ENCODE peak calls at places on chromosomes 6 and 20, in six cellular contexts. S is H1, E is HepG2, J is SK-N-SH, C is K562, X is GM12878. Z is an unnamed sample.

GRCh38 chr6:85008311-85009015 is 244.1 kb upstream of the TBX18 start:
- DNase-seq in S (no peak), E (no peak), J (no peak), C (no peak), X (no peak), Z (no peak)

GRCh38 chr20:7859371-7859802 is 80.9 kb downstream of the HAO1 start:
- DNase-seq in S (no peak), E (peak), J (peak), C (peak), X (peak), Z (no peak)

GRCh38 chr6:3252369-3252768 is 6.4 kb upstream of the PSMG4 start:
- DNase-seq in S (no peak), E (peak), J (no peak), C (peak), X (no peak), Z (no peak)

GRCh38 chr20:33030569-33030968 is 879 bp upstream of the BPIFB6 start:
- DNase-seq in S (no peak), E (no peak), J (no peak), C (no peak), X (no peak), Z (no peak)

GRCh38 chr20:47535088-47535487 is 33.4 kb downstream of the NCOA3 start:
- DNase-seq in S (peak), E (peak), J (no peak), C (no peak), X (no peak), Z (no peak)

GRCh38 chr6:149464411-149464810 is 20.4 kb downstream of the ZC3H12D start:
- DNase-seq in S (no peak), E (no peak), J (no peak), C (no peak), X (no peak), Z (no peak)

GRCh38 chr20:25273541-25274358 is 25.9 kb downstream of the PYGB start:
- DNase-seq in S (peak), E (no peak), J (no peak), C (no peak), X (no peak), Z (no peak)

GRCh38 chr6:139323511-139324445 is 32.0 kb upstream of the TXLNB start:
- DNase-seq in S (peak), E (peak), J (peak), C (no peak), X (no peak), Z (peak)

GRCh38 chr6:13979284-13980171 is 54.8 kb downstream of the RNF182 start:
- DNase-seq in S (no peak), E (no peak), J (no peak), C (peak), X (no peak), Z (no peak)

GRCh38 chr6:142850653-142851434 is 94.1 kb downstream of the HIVEP2 start:
- DNase-seq in S (no peak), E (no peak), J (no peak), C (no peak), X (peak), Z (no peak)

GRCh38 chr20:61575151-61575937 is 323.3 kb downstream of the CDH4 start:
- DNase-seq in S (no peak), E (no peak), J (no peak), C (no peak), X (no peak), Z (no peak)

GRCh38 chr6:12328701-12329100 is 38.5 kb downstream of the EDN1 start:
- DNase-seq in S (no peak), E (no peak), J (no peak), C (no peak), X (no peak), Z (no peak)

GRCh38 chr6:151524059-151524458 is 30.2 kb downstream of the CCDC170 start:
- DNase-seq in S (no peak), E (no peak), J (no peak), C (no peak), X (no peak), Z (no peak)

GRCh38 chr6:112618796-112619195 is 271.7 kb downstream of the RFPL4B start:
- DNase-seq in S (no peak), E (no peak), J (peak), C (no peak), X (no peak), Z (no peak)

GRCh38 chr6:118750143-118750542 is 98.8 kb upstream of the CEP85L start:
- DNase-seq in S (no peak), E (no peak), J (no peak), C (no peak), X (no peak), Z (no peak)

GRCh38 chr6:42979523-42980177 is 669 bp upstream of the PEX6 start:
- DNase-seq in S (no peak), E (no peak), J (peak), C (no peak), X (no peak), Z (peak)

GRCh38 chr6:86031713-86032112 is 389.0 kb upstream of the SYNCRIP start:
- DNase-seq in S (no peak), E (no peak), J (no peak), C (no peak), X (no peak), Z (no peak)

GRCh38 chr6:113805836-113806500 is 51.2 kb upstream of the MARCKS start:
- DNase-seq in S (no peak), E (no peak), J (no peak), C (no peak), X (no peak), Z (no peak)

GRCh38 chr6:16163066-16163465 is 34.2 kb downstream of the MYLIP start:
- DNase-seq in S (no peak), E (no peak), J (no peak), C (no peak), X (no peak), Z (no peak)

GRCh38 chr20:4929686-4930397 is 71.5 kb downstream of the SLC23A2 start:
- DNase-seq in S (no peak), E (no peak), J (no peak), C (no peak), X (no peak), Z (no peak)

GRCh38 chr6:135358251-135358821 is 139.2 kb downstream of the AHI1 start:
- DNase-seq in S (no peak), E (no peak), J (no peak), C (no peak), X (no peak), Z (peak)

GRCh38 chr20:46767127-46767761 is 57.8 kb downstream of the SLC2A10 start:
- DNase-seq in S (peak), E (peak), J (peak), C (peak), X (no peak), Z (peak)

GRCh38 chr20:47854687-47855212 is 69.5 kb upstream of the SULF2 start:
- DNase-seq in S (peak), E (peak), J (peak), C (peak), X (no peak), Z (peak)

GRCh38 chr6:168981187-168981586 is 272.5 kb downstream of the THBS2 start:
- DNase-seq in S (no peak), E (no peak), J (no peak), C (no peak), X (no peak), Z (no peak)
- TF ChIP-seq CHD2 in S (no peak), E (no peak), J (no peak), C (no peak), X (no peak), Z (no peak)

GRCh38 chr6:29965873-29966601 is 23.7 kb downstream of the HLA-A start:
- DNase-seq in S (no peak), E (peak), J (peak), C (peak), X (peak), Z (peak)
- TF ChIP-seq CHD2 in S (no peak), E (no peak), J (no peak), C (no peak), X (peak), Z (no peak)

DNA sequence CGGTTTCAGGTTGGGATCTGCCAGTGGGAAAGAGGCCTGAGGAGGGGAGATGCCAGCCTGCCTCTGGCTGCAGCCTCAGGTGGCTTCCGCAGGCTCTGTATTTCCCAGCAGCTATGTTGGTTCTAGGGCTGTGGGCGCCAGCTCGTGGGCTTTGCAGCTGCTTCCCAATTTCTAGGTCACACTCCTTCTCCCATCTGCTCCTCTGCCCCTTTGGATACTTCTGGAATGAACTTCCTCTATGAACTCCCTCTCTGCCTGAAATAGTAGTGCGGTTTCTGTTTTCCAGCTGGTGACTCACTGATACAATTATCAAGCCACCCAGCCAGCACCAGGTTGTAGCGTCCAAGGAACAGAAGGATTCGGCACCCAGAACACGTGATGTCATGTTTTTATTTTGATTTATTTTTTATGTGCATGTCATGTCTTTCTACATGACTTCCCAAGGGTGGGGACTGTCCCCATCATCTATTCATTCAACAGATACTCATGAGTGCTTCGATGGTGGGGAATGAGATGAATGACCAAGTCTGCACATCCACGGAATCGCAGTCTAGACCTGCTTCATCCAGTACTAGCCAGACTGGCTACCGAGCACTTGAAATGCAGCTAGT is 38.0 kb downstream of the TGM2 start:
- DNase-seq in S (no peak), E (no peak), J (no peak), C (peak), X (no peak), Z (peak)
- TF ChIP-seq CHD2 in S (no peak), E (no peak), J (no peak), C (no peak), X (no peak), Z (no peak)

DNA sequence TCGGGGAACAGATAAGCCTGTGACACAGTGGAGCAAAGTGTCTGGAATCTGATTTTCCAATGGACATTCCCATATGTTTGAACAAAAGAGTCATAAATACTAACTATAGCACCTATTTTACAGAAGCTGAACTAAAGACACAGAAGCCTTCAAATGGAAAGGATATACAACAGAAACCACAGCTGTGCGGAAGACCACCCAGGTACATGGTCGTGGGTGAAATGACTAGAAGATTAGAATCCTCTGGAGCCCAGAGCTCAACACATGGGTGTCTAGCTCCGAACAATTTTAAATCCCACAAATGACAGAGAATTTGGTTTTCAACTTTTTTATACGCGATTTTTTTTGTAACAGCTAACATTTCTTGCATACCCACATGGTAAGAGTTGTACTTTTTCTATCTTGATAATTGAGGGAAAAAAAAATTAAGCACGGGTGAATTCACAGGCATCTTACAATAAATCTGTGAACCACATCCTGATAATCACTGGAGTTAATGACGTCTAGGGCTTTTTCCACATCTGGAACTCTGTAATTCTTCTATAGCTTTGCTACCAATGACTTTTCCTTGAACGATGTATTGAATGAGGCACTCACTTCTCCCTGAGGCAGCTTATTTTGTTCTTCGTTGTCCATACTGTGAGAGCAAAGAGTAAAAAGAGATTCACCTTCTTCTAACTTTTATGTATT is 271.1 kb upstream of the AGPAT4 start:
- DNase-seq in S (no peak), E (no peak), J (no peak), C (no peak), X (no peak), Z (no peak)
- TF ChIP-seq CHD2 in S (no peak), E (no peak), J (no peak), C (no peak), X (no peak), Z (no peak)

DNA sequence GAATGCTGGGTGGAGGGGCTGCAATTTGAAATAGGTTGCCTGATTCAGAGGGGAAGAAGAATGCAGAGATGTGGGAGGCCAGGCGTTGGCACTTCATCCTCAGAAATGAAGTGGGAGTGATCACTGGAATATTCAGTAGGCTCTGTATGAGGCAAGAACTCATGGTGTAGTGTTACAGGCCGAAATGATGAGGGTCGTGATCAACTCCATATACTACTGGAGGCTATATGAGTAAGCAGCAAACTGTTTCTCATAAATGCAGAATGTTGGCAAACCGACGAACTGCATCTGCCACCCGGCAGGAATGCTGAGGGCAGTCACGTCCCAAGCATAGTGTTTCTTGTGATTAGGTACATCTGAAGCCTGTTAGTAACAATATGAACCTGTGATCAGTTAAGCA is 12.7 kb downstream of the KCNS1 start:
- DNase-seq in S (no peak), E (no peak), J (no peak), C (no peak), X (no peak), Z (no peak)
- TF ChIP-seq CHD2 in S (no peak), E (no peak), J (no peak), C (no peak), X (no peak), Z (no peak)